ENCODE peak calls at places on chromosomes 3 and 15, in ten cellular contexts. C is stomach, N is suprapubic skin, F is sigmoid colon, O is transverse colon, M is K562, B is upper lobe of left lung, I is breast epithelium, V is HCT116, S is spleen. W is an unnamed sample.

GRCh38 chr3:129593230-129593594 is 13.3 kb downstream of the PLXND1 start:
- DNase-seq in C (no peak), N (no peak), F (no peak), O (no peak), M (no peak), B (no peak), I (no peak), V (no peak), S (no peak), W (no peak)

GRCh38 chr3:141366285-141367037 is 1.8 kb upstream of the ZBTB38 start:
- DNase-seq in C (peak; percentile 75), N (no peak), F (peak; percentile 83), O (peak; percentile 61), M (peak; percentile 63), B (no peak), I (no peak), V (peak; percentile 33), S (no peak), W (peak; percentile 80)

GRCh38 chr15:53976844-53977392 is 1.3 kb upstream of the UNC13C start:
- DNase-seq in C (no peak), N (no peak), F (no peak), O (no peak), M (no peak), B (no peak), I (peak; percentile 52), V (no peak), S (no peak), W (no peak)

GRCh38 chr3:196778755-196779154 is 39.1 kb downstream of the PAK2 start:
- DNase-seq in C (no peak), N (no peak), F (no peak), O (no peak), M (no peak), B (no peak), I (no peak), V (no peak), S (no peak), W (no peak)

GRCh38 chr3:130709671-130710070 is 37.0 kb downstream of the PIK3R4 start:
- DNase-seq in C (no peak), N (no peak), F (no peak), O (no peak), M (no peak), B (no peak), I (no peak), V (no peak), S (no peak), W (no peak)

GRCh38 chr15:55530861-55531313 is 22.9 kb upstream of the DNAAF4 start:
- DNase-seq in C (no peak), N (no peak), F (no peak), O (no peak), M (no peak), B (no peak), I (no peak), V (no peak), S (no peak), W (no peak)

GRCh38 chr15:74302821-74303359 is 64.6 kb downstream of the CYP11A1 start:
- DNase-seq in C (peak; percentile 46), N (no peak), F (peak; percentile 46), O (peak; percentile 32), M (peak; percentile 54), B (peak; percentile 38), I (no peak), V (no peak), S (no peak), W (no peak)

GRCh38 chr3:162938073-162938472 is 1441.5 kb downstream of the OTOL1 start:
- DNase-seq in C (no peak), N (no peak), F (no peak), O (no peak), M (no peak), B (no peak), I (no peak), V (no peak), S (no peak), W (no peak)

GRCh38 chr3:98811048-98811447 is 47.9 kb downstream of the ST3GAL6 start:
- DNase-seq in C (no peak), N (no peak), F (no peak), O (no peak), M (no peak), B (no peak), I (no peak), V (no peak), S (no peak), W (no peak)

GRCh38 chr15:70524470-70524869 is 238.9 kb downstream of the UACA start:
- DNase-seq in C (peak; percentile 5), N (peak; percentile 28), F (no peak), O (no peak), M (no peak), B (no peak), I (no peak), V (no peak), S (peak; percentile 24), W (no peak)
- TF ChIP-seq CTCF in C (no peak), N (no peak), F (no peak), O (no peak), M (no peak), B (no peak), I (no peak), V (no peak), S (no peak), W (no peak)

GRCh38 chr3:119304201-119304713 is 10.1 kb downstream of the ARHGAP31 start:
- DNase-seq in C (no peak), N (no peak), F (no peak), O (no peak), M (no peak), B (no peak), I (no peak), V (no peak), S (no peak), W (no peak)
- TF ChIP-seq POLR2AphosphoS5 in C (no peak), N (no peak), F (no peak), O (no peak), M (no peak), B (no peak), I (no peak), V (no peak), S (no peak), W (no peak)

GRCh38 chr3:156530969-156531368 is 23.9 kb downstream of the SSR3 start:
- DNase-seq in C (no peak), N (no peak), F (no peak), O (no peak), M (no peak), B (no peak), I (no peak), V (no peak), S (no peak), W (no peak)
- TF ChIP-seq POLR2A in C (no peak), N (no peak), F (no peak), O (no peak), M (no peak), B (no peak), I (no peak), V (no peak), S (no peak), W (no peak)

GRCh38 chr3:31704651-31705179 is 172.0 kb downstream of the STT3B start:
- DNase-seq in C (peak; percentile 82), N (no peak), F (no peak), O (peak; percentile 66), M (no peak), B (peak; percentile 25), I (peak; percentile 75), V (peak; percentile 55), S (peak; percentile 75), W (peak; percentile 20)
- TF ChIP-seq CTCF in C (no peak), N (no peak), F (no peak), O (no peak), M (no peak), B (no peak), I (no peak), V (no peak), S (no peak), W (no peak)

GRCh38 chr3:152083058-152083457 is 185.7 kb upstream of the MBNL1 start:
- DNase-seq in C (no peak), N (no peak), F (no peak), O (no peak), M (no peak), B (no peak), I (no peak), V (no peak), S (no peak), W (no peak)
- TF ChIP-seq POLR2AphosphoS5 in C (no peak), N (no peak), F (no peak), O (no peak), M (no peak), B (no peak), I (no peak), V (no peak), S (no peak), W (no peak)